ENCODE peak calls at places on chromosomes 1 and 21, in four cellular contexts. B is cardiac muscle cell, X is GM23338, C is colonic mucosa. Z is an unnamed sample.

GRCh38 chr21:27451116-27451515 is 484.2 kb upstream of the ADAMTS5 start:
- DNase-seq in B (no peak), X (no peak), C (no peak), Z (no peak)

GRCh38 chr1:5743435-5744095 is 248.7 kb downstream of the NPHP4 start:
- DNase-seq in B (no peak), X (no peak), C (no peak), Z (no peak)

GRCh38 chr1:181139631-181140051 is 51.1 kb downstream of the IER5 start:
- DNase-seq in B (no peak), X (no peak), C (no peak), Z (no peak)

GRCh38 chr1:91830242-91831131 is 55.5 kb downstream of the TGFBR3 start:
- DNase-seq in C (peak), X (no peak), B (no peak), Z (peak)

GRCh38 chr1:119139393-119139792 is 1.1 kb downstream of the WARS2 start:
- DNase-seq in X (peak), C (peak), B (no peak), Z (no peak)

GRCh38 chr21:36207577-36208320 is 51.1 kb downstream of the DOP1B start:
- DNase-seq in C (no peak), B (peak), X (no peak), Z (no peak)

GRCh38 chr1:36359911-36360310 is 25.8 kb downstream of the STK40 start:
- DNase-seq in C (no peak), X (no peak), B (no peak), Z (no peak)

GRCh38 chr1:111704776-111705175 is 34.4 kb downstream of the INKA2 start:
- DNase-seq in X (no peak), C (no peak), B (peak), Z (no peak)

GRCh38 chr21:25735895-25736597 is 1.3 kb downstream of the GABPA start:
- DNase-seq in C (no peak), B (peak), X (peak), Z (no peak)

GRCh38 chr21:41142051-41142795 is 25.7 kb upstream of the BACE2 start:
- DNase-seq in X (peak), C (no peak), B (no peak), Z (peak)

GRCh38 chr1:65075123-65075976 is 72.7 kb upstream of the AK4 start:
- DNase-seq in C (peak), X (peak), B (peak), Z (peak)

GRCh38 chr1:62395291-62395690 is 41.6 kb upstream of the USP1 start:
- DNase-seq in X (no peak), C (no peak), B (no peak), Z (no peak)

GRCh38 chr21:38661296-38662223 is 144.2 kb upstream of the ETS2 start:
- DNase-seq in X (peak), C (peak), B (peak), Z (no peak)

GRCh38 chr1:905071-905749 is 18.5 kb upstream of the SAMD11 start:
- DNase-seq in X (peak), B (no peak), C (peak), Z (no peak)

GRCh38 chr1:117754061-117754969 is 148.5 kb downstream of the TENT5C start:
- DNase-seq in X (peak), B (peak), C (peak), Z (peak)

GRCh38 chr1:71641013-71641412 is 560.2 kb upstream of the ZRANB2 start:
- DNase-seq in B (no peak), X (no peak), C (no peak), Z (no peak)

DNA sequence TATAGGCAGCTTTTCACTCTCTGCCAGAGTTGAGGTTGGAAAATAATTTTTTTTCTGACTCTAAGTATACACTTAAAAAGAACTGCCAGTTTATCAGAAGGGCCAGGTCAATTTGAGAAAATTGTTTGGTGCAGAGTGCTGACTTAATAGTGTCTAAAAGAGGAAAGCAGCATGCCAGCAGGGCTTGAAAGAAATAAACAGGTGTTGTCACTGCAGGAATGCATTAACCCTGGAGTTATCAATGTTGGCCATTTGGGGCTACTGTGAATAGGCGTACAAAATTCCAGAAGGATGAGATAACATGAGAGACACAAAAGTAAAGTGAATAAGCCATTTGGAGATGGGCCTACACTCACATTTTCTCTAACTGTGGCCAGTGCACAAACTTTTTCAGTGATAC is 220.6 kb upstream of the PLD5 start:
- DNase-seq in C (no peak), X (no peak), B (peak), Z (no peak)
- H3K4me3 ChIP-seq in C (no peak), X (no peak), B (no peak), Z (no peak)

GRCh38 chr1:51622455-51622913 is 5.6 kb downstream of the OSBPL9 start:
- DNase-seq in C (peak), X (peak), B (peak), Z (no peak)

GRCh38 chr1:51621841-51622454 is 5.1 kb downstream of the OSBPL9 start:
- DNase-seq in X (no peak), B (no peak), C (no peak), Z (no peak)

GRCh38 chr1:51623450-51623849 is 6.6 kb downstream of the OSBPL9 start:
- DNase-seq in C (no peak), B (no peak), X (no peak), Z (no peak)

GRCh38 chr1:51624851-51625250 is 8.0 kb downstream of the OSBPL9 start:
- DNase-seq in X (no peak), C (no peak), B (no peak), Z (no peak)

DNA sequence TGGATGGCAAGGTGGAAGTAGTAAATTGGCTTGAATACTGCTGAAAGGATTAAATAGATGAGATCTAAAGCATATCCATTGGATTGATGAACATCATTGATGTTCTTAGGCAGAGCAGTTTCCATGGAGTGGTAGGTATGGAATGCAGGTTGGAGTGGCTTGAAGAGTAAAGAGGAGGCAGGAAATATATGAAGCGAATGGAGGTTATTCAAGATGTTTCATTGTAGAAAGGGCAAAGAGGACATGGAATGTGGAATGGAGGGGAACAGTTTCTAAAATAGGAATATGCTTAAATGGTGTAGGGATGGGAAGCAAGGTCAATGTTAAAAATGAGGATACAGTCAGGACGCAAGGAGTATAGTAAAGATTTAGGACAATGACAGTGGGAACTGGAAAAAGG is 6.1 kb downstream of the OSBPL9 start:
- DNase-seq in B (no peak), X (no peak), C (no peak), Z (no peak)
- H3K4me3 ChIP-seq in B (no peak), X (no peak), C (no peak), Z (no peak)

DNA sequence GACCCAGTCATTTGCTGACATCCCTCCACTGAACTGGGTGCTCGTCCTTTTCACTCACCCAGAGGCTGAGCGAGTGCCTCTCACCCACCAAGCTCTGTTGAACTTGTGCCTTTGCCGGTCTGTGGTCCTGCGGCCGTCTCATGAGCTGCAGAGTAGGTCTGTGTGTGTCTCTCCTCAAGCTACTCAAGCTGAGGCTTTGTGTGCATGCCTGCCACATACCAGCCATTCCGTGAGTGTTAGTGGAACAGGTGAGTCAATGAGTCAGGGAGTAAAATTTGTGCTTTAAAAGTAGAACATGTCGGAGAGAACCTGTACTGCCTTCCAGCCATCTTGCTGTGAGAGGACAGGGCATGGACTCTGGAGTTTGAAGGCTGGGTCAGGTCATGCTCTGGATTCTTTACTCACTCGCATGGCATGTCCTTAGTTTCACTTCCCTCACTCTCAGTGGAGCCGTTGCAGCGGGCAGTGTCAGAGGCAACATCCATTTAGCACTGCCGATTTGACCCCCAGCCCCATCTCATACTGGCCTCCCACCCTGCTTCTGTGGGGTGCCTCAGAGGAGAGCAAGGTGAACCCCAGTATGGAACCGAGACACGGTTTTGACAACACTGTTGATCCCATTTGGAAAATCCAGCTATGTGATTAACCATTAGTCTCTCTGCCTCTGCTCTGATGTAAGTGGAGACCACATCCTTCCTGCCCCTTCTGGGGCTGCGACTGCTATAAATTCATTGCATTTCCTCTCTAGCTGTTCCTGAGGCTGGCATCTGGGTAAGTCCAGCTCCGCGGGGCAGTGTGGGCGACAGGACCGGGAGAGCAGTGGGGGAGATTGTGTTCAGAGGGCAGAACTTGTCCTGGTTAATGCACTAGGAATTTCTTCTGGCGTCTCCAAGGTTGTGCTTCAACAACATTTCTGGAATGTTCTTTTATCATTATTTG is at the start of gene NLRP3:
- DNase-seq in X (peak), C (no peak), B (no peak), Z (no peak)
- H3K4me3 ChIP-seq in X (no peak), C (peak), B (no peak), Z (no peak)

DNA sequence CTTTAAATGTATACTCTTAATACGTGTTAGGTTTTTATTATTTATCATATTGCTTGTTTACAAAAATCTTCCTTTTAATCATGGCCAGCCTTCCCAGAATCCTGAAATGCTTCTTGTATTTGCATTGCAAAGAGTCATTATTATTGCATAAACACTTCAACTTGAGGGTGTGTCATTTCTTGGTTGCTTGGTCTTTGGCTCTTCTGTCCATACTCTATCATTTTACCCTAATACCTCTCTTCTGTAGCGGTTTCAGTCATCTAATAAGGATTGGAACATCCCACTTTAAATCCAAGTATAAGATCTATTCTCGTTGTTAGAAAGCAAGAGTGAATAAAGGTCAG is 200.6 kb upstream of the CACYBP start:
- DNase-seq in B (no peak), C (no peak), X (no peak), Z (no peak)
- H3K4me3 ChIP-seq in B (no peak), C (peak), X (peak), Z (peak)

DNA sequence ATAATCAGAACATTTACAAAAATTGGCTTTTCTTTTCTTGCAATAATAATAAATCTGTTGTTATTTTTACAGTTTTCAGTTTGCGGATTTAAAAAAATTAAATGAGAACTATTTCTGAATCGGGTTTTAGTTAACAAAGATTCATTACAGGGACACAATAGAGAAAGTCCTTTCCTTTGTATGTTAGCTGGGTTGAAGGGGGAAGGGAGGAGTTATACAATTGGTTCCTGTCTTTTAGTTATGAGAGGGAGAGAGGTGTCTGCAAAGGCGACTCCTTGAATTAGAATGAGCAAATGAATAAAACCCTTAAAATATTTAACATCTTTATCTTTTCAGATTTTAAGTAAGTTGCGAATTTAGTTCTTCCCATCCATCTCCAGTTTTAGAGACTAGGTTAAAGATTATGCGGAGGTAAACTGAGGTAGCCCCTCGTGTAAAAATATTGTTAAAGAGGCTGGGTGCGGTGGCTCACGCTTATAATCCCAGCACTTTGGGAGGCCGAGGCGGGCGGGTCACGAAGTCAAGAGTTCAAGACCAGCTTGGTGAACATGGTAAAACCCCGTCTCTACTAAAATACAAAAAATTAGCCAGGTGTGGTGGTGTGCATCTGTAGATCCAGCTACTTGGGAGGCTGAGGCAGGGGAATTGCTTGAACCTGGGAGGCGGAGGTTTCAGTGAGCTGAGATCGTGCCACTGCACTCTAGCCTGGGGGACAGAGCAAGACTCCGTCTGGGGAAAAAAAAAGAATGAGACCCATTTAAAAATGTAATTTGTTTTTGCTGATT is 3.9 kb downstream of the SPEN start:
- DNase-seq in B (peak), C (no peak), X (peak), Z (no peak)
- H3K4me3 ChIP-seq in B (peak), C (no peak), X (peak), Z (no peak)

GRCh38 chr1:234715252-234715945 is 105.4 kb upstream of the IRF2BP2 start:
- DNase-seq in X (no peak), C (no peak), B (no peak), Z (no peak)
- H3K4me3 ChIP-seq in X (no peak), C (no peak), B (no peak), Z (no peak)

GRCh38 chr1:156845055-156845952 is 13.6 kb downstream of the INSRR start:
- DNase-seq in C (no peak), B (peak), X (peak), Z (no peak)
- H3K4me3 ChIP-seq in C (no peak), B (no peak), X (peak), Z (peak)

GRCh38 chr1:182845894-182846293 is 6.7 kb downstream of the DHX9 start:
- DNase-seq in X (no peak), B (no peak), C (no peak), Z (no peak)
- H3K4me3 ChIP-seq in X (no peak), B (no peak), C (no peak), Z (no peak)